ENCODE peak calls at places on chromosomes 7 and 10, in nine cellular contexts. A, I, H, G, K, C, L, Q and X are unnamed samples.

GRCh38 chr10:71978476-71978875 is 14.3 kb downstream of the CHST3 start:
- DNase-seq in A (no peak), I (no peak), H (peak), G (no peak), K (no peak), C (peak), L (no peak), Q (no peak), X (no peak)

GRCh38 chr10:77287647-77288120 is 349.9 kb downstream of the KCNMA1 start:
- DNase-seq in A (no peak), I (no peak), H (no peak), G (no peak), K (peak), C (no peak), L (no peak), Q (no peak), X (no peak)

GRCh38 chr7:142347091-142347490 is 89.2 kb upstream of the PRSS58 start:
- DNase-seq in A (no peak), I (no peak), H (no peak), G (no peak), K (no peak), C (no peak), L (no peak), Q (no peak), X (no peak)

GRCh38 chr10:15201589-15202300 is 33.3 kb upstream of the NMT2 start:
- DNase-seq in A (no peak), I (no peak), H (no peak), G (peak), K (no peak), C (peak), L (peak), Q (peak), X (peak)

GRCh38 chr10:112875474-112876267 is 74.4 kb upstream of the TCF7L2 start:
- DNase-seq in A (peak), I (no peak), H (no peak), G (peak), K (peak), C (peak), L (peak), Q (peak), X (peak)

GRCh38 chr10:3911241-3911640 is 126.2 kb upstream of the KLF6 start:
- DNase-seq in A (no peak), I (no peak), H (no peak), G (no peak), K (no peak), C (no peak), L (no peak), Q (no peak), X (no peak)

GRCh38 chr7:32093415-32094408 is 23.5 kb upstream of the PDE1C start:
- DNase-seq in A (no peak), I (no peak), H (no peak), G (peak), K (no peak), C (no peak), L (peak), Q (peak), X (peak)

GRCh38 chr7:151191544-151191943 is 4.5 kb upstream of the ASB10 start:
- DNase-seq in A (no peak), I (no peak), H (no peak), G (no peak), K (no peak), C (no peak), L (no peak), Q (no peak), X (no peak)

GRCh38 chr10:3805227-3805790 is 20.3 kb upstream of the KLF6 start:
- DNase-seq in A (no peak), I (no peak), H (no peak), G (peak), K (no peak), C (peak), L (peak), Q (peak), X (no peak)

GRCh38 chr7:82015751-82016150 is 245.9 kb upstream of the HGF start:
- DNase-seq in A (no peak), I (no peak), H (no peak), G (no peak), K (no peak), C (no peak), L (peak), Q (no peak), X (no peak)

GRCh38 chr7:498678-499641 is 20.7 kb downstream of the PDGFA start:
- DNase-seq in A (no peak), I (no peak), H (no peak), G (no peak), K (no peak), C (no peak), L (no peak), Q (no peak), X (no peak)

GRCh38 chr10:50604049-50604640 is 19.6 kb downstream of the SGMS1 start:
- DNase-seq in A (no peak), I (no peak), H (no peak), G (no peak), K (no peak), C (no peak), L (no peak), Q (no peak), X (no peak)

GRCh38 chr7:157238087-157238486 is 98.7 kb upstream of the DNAJB6 start:
- DNase-seq in A (no peak), I (no peak), H (peak), G (no peak), K (peak), C (no peak), L (no peak), Q (no peak), X (no peak)
- TF ChIP-seq CTCF in A (no peak), I (no peak), H (peak), G (peak), K (no peak), C (no peak), L (peak), Q (no peak), X (peak)

DNA sequence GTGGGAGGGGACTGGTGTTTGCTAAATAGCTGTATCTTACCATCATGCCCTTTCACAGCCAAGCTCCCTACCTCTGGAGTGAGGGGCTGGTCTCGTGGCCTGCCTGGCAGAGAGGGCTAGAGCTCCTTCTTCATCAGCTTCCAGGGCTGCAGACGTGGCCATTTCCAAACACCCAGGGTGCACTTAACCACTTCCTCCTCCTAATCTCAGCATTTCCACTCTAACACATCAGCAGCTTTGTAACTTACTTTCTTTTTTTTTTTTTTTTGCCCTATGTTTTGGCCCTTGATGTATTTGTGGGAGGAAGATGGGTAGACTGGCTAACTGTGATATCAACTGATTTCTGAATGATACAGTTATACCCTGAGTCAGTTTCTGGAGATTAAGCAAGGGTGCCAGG is 27.4 kb downstream of the LRRC4 start:
- DNase-seq in A (no peak), I (no peak), H (no peak), G (no peak), K (no peak), C (no peak), L (peak), Q (no peak), X (no peak)
- H3K4me3 ChIP-seq in A (no peak), I (no peak), H (no peak), G (no peak), K (no peak), C (no peak), L (no peak), Q (no peak), X (no peak)

GRCh38 chr7:116339564-116339963 is 129.2 kb downstream of the TES start:
- DNase-seq in A (no peak), I (no peak), H (no peak), G (no peak), K (no peak), C (peak), L (peak), Q (no peak), X (no peak)

GRCh38 chr7:116337800-116338199 is 127.5 kb downstream of the TES start:
- DNase-seq in A (no peak), I (no peak), H (no peak), G (no peak), K (no peak), C (no peak), L (no peak), Q (no peak), X (no peak)

GRCh38 chr7:116340201-116340847 is 130.0 kb downstream of the TES start:
- DNase-seq in A (no peak), I (no peak), H (no peak), G (no peak), K (no peak), C (peak), L (peak), Q (peak), X (no peak)

GRCh38 chr7:116342125-116342524 is 131.8 kb downstream of the TES start:
- DNase-seq in A (no peak), I (no peak), H (no peak), G (no peak), K (no peak), C (peak), L (peak), Q (no peak), X (no peak)

DNA sequence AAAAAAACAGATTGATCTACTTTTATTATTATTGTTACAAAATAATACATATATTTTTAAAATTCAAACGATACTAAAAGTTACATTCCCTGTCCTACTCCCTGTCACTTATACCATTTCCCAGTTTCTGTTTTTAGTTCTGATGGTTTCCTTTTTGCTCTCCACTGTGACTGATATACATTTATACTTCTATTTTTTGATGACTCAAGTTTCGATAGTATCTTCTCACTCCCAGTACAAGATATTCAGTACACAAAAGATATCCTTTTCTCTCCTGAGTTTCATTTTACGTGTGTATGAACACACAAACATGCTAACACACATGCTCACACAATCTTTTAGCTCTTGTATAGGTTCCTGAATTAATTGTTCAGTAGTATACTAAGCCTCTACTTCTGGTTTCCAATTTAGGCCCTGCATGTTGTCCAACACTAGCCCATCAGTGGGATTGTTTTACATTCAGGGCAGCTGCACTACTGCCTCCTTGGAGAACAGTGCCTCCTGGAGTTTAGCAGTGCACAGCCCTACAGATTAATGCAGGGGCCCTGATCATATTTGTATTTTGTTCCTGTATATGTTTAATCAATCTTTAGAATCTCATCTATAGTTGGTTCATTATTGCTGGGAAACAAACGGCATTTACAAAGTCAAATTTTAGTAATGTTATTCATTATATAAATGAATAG is 131.0 kb downstream of the TES start:
- DNase-seq in A (no peak), I (no peak), H (no peak), G (no peak), K (no peak), C (peak), L (peak), Q (no peak), X (no peak)
- TF ChIP-seq CTCF in A (no peak), I (no peak), H (peak), G (peak), K (no peak), C (peak), L (peak), Q (no peak), X (peak)

GRCh38 chr10:100183482-100183881 is 2.3 kb downstream of the ERLIN1 start:
- DNase-seq in A (peak), I (no peak), H (no peak), G (no peak), K (peak), C (no peak), L (peak), Q (no peak), X (no peak)
- H3K4me3 ChIP-seq in A (no peak), I (no peak), H (no peak), G (no peak), K (no peak), C (no peak), L (no peak), Q (no peak), X (no peak)